ENCODE peak calls at places on chromosomes 5 and 9, in five cellular contexts. G is breast epithelium, J is H1, K is heart right ventricle, T is mammary epithelial cell. I is an unnamed sample.
A peak's percentile ranks its signal among the peaks of the same experiment; 100 is the strongest.

GRCh38 chr9:86891886-86892437 is 55.3 kb downstream of the GAS1 start:
- DNase-seq in T (no peak), G (no peak), J (no peak), K (no peak), I (no peak)

GRCh38 chr9:126708178-126708577 is 94.5 kb downstream of the LMX1B start:
- DNase-seq in T (no peak), K (no peak), J (no peak), G (peak; percentile 9), I (no peak)

GRCh38 chr5:50934343-50934742 is 267.9 kb downstream of the PARP8 start:
- DNase-seq in T (no peak), K (no peak), G (no peak), J (no peak), I (no peak)

GRCh38 chr5:90941002-90941720 is 382.6 kb downstream of the ADGRV1 start:
- DNase-seq in T (no peak), J (no peak), K (no peak), G (no peak), I (no peak)

GRCh38 chr5:64165500-64166200 is at the start of gene RNF180:
- DNase-seq in J (peak; percentile 84), K (peak; percentile 59), T (peak; percentile 42), G (peak; percentile 55), I (peak; percentile 26)

GRCh38 chr9:106218427-106218826 is 524.1 kb downstream of the TMEM38B start:
- DNase-seq in G (no peak), K (no peak), J (no peak), T (no peak), I (no peak)

GRCh38 chr5:137833463-137833862 is 34.2 kb upstream of the MYOT start:
- DNase-seq in K (no peak), J (no peak), T (peak; percentile 88), G (no peak), I (peak; percentile 96)

GRCh38 chr5:66452109-66452508 is 144.1 kb upstream of the MAST4 start:
- DNase-seq in J (no peak), G (no peak), K (no peak), T (no peak), I (no peak)

GRCh38 chr5:52787600-52788504 is at the start of the genes ITGA1 and PELO:
- DNase-seq in K (peak; percentile 77), T (peak; percentile 69), J (peak; percentile 85), G (peak; percentile 61), I (peak; percentile 59)

GRCh38 chr5:158519433-158520025 is 580.2 kb downstream of the EBF1 start:
- DNase-seq in T (no peak), K (no peak), J (no peak), G (no peak), I (no peak)

GRCh38 chr5:82151622-82152021 is 126.5 kb downstream of the RPS23 start:
- DNase-seq in K (no peak), T (peak; percentile 3), G (no peak), J (no peak), I (peak; percentile 46)

GRCh38 chr9:13503599-13503998 is 224.1 kb upstream of the MPDZ start:
- DNase-seq in T (no peak), K (no peak), G (no peak), J (no peak), I (peak; percentile 47)

GRCh38 chr5:32223972-32224608 is 50.0 kb upstream of the GOLPH3 start:
- DNase-seq in J (no peak), G (no peak), K (no peak), T (peak; percentile 36), I (peak; percentile 39)

GRCh38 chr5:115349001-115349817 is 52.8 kb upstream of the CCDC112 start:
- DNase-seq in T (peak; percentile 78), J (no peak), K (no peak), G (no peak), I (peak; percentile 88)

GRCh38 chr5:173297813-173298212 is 30.4 kb downstream of the STC2 start:
- DNase-seq in T (no peak), K (no peak), J (no peak), G (no peak), I (no peak)

GRCh38 chr9:12554636-12555035 is 138.5 kb upstream of the TYRP1 start:
- DNase-seq in T (no peak), G (no peak), K (no peak), J (no peak), I (peak; percentile 21)

GRCh38 chr5:24208540-24209141 is 436.1 kb downstream of the CDH10 start:
- DNase-seq in G (no peak), K (no peak), J (peak; percentile 51), T (no peak), I (no peak)

GRCh38 chr5:32283061-32283460 is 29.7 kb downstream of the MTMR12 start:
- DNase-seq in J (no peak), T (no peak), G (no peak), K (no peak), I (no peak)

GRCh38 chr9:81626511-81626910 is 62.8 kb downstream of the TLE1 start:
- DNase-seq in K (no peak), J (no peak), T (peak; percentile 95), G (no peak), I (peak; percentile 97)

GRCh38 chr9:106862946-106863740 is at the start of gene ZNF462:
- DNase-seq in J (peak; percentile 54), T (peak; percentile 76), K (peak; percentile 44), G (no peak), I (peak; percentile 60)

GRCh38 chr9:109845178-109845577 is 65.2 kb downstream of the PALM2AKAP2 start:
- DNase-seq in G (no peak), T (no peak), J (no peak), K (no peak), I (no peak)

GRCh38 chr9:33719581-33720374 is 75.6 kb upstream of the PRSS3 start:
- DNase-seq in T (peak; percentile 9), K (no peak), J (peak; percentile 83), G (no peak), I (no peak)

GRCh38 chr5:168424506-168425298 is 61.6 kb upstream of the RARS1 start:
- DNase-seq in T (no peak), G (no peak), K (no peak), J (no peak), I (no peak)

GRCh38 chr9:97468658-97469448 is 32.6 kb upstream of the TMOD1 start:
- DNase-seq in J (peak; percentile 79), T (peak; percentile 13), G (peak; percentile 73), K (peak; percentile 85), I (peak; percentile 44)

GRCh38 chr9:36140086-36141084 is 3.9 kb downstream of the GLIPR2 start:
- DNase-seq in G (no peak), K (no peak), T (no peak), J (no peak), I (no peak)

GRCh38 chr5:80885698-80886000 is 74.5 kb upstream of the RASGRF2 start:
- DNase-seq in G (no peak), K (no peak), J (no peak), T (no peak), I (no peak)

DNA sequence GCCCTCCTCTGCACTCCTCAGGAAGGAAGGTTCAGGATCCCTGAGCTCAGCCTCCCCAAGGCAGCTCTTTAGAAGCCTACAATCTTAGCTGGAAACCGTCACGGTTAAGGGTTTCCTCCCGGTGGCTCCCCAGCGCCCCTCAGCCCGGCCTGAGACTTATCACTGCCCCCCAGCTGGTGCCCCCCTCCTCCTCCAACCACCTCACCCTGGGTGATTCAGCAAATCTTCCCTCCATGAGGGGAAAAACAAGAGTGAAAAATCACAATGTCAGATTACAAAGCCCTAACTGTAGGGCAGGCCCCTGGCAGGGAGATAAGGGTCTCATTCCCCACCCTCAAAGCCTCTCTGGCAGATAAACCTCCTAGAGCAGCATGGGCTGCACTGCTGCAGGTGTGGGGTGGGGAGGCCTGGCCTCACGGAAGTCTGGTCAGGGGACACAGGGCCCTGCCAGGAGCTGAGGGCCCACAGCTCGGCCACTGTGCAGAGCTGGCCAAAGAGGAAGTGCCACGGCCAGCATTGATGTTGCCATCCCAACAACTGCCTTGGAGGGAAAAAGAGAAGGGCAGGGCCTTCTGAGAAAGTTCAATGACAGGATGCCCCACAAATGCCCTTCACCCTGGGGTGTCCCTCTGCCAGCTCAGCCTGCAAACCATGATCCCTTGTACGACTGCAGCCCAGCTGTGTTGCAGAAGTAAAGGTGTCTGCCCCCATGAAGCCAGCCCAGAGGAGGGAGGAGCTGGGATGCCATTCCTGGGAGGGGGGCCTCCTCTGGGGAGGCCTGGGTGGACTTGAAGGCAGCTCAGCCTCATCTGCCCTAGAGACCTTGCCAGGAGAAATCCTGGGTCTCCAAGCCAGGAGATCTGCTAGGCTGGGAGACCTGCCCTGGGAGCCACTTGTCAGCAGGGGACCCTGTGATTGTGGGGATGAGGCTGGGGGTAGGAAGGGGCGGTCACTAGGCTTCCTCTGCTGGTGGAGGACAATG is 25.9 kb downstream of the GFI1B start:
- DNase-seq in T (no peak), G (no peak), J (no peak), K (no peak), I (no peak)
- H3K27me3 ChIP-seq in T (no peaks in the 10 kb centered on the region), G (peaks cover 27% of the 10 kb centered on the region), J (peaks cover 29% of the 10 kb centered on the region), K (peaks cover 41% of the 10 kb centered on the region), I (peaks cover 6% of the 10 kb centered on the region)

GRCh38 chr5:134793111-134793510 is 34.5 kb downstream of the DDX46 start:
- DNase-seq in T (no peak), K (no peak), G (no peak), J (no peak), I (no peak)

GRCh38 chr5:134794136-134794535 is 35.6 kb downstream of the DDX46 start:
- DNase-seq in G (no peak), K (no peak), T (peak; percentile 2), J (no peak), I (peak; percentile 43)

GRCh38 chr5:134794819-134795218 is 36.2 kb downstream of the DDX46 start:
- DNase-seq in K (no peak), J (no peak), T (no peak), G (no peak), I (no peak)

GRCh38 chr5:134803821-134804220 is 41.9 kb upstream of the C5orf24 start:
- DNase-seq in T (no peak), G (no peak), J (no peak), K (no peak), I (no peak)

GRCh38 chr5:134798468-134798867 is 39.9 kb downstream of the DDX46 start:
- DNase-seq in G (no peak), J (no peak), T (no peak), K (no peak), I (no peak)
- H3K36me3 ChIP-seq in G (no peaks in the 10 kb centered on the region), J (peaks cover 59% of the 10 kb centered on the region), T (peaks cover 39% of the 10 kb centered on the region), K (peaks cover 41% of the 10 kb centered on the region), I (peaks cover 5% of the 10 kb centered on the region)

GRCh38 chr5:139849501-139849900 is 53.9 kb downstream of the PSD2 start:
- DNase-seq in J (no peak), T (no peak), G (no peak), K (no peak), I (no peak)
- H3K27me3 ChIP-seq in J (peaks cover 43% of the 10 kb centered on the region), T (no peaks in the 10 kb centered on the region), G (no peaks in the 10 kb centered on the region), K (no peaks in the 10 kb centered on the region), I (peaks cover 2% of the 10 kb centered on the region)

GRCh38 chr5:9047932-9048331 is 497.9 kb downstream of the SEMA5A start:
- DNase-seq in J (no peak), G (no peak), K (no peak), T (no peak), I (no peak)
- H3K36me3 ChIP-seq in J (no peaks in the 10 kb centered on the region), G (no peaks in the 10 kb centered on the region), K (peaks cover 7% of the 10 kb centered on the region), T (no peaks in the 10 kb centered on the region), I (no peaks in the 10 kb centered on the region)

DNA sequence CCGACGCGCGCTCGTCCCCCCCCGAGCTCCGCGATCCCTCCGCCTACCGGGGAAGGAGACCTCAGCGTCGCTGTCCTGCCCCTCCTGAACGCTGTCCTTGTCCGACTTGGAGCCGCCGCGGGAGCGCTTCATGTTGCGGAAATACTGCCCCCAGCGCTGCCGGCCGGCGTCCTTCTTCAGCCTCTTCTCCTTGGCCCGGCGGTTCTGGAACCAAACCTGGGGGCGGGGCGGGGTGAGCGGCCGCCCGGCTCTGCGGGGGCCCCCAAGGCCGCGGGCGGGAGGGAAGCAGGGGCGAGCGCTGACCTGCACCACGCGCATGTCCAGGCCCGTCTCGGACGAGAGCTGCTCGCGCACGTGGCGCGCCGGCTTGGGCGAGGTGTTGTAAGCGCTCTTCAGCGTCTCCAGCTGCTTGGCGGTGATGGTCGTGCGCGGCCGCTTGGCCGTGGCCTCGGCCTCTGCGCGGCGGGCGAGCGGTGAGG is 6.3 kb downstream of the LHX3 start:
- DNase-seq in G (no peak), J (peak; percentile 75), K (no peak), T (peak; percentile 64), I (peak; percentile 48)
- H3K27me3 ChIP-seq in G (peaks cover 99% of the 10 kb centered on the region), J (peaks cover 100% of the 10 kb centered on the region), K (peaks cover 100% of the 10 kb centered on the region), T (peaks cover 72% of the 10 kb centered on the region), I (peaks cover 74% of the 10 kb centered on the region)